ENCODE peak calls at places on chromosome 6, in nine cellular contexts. Q is mucosa of descending colon; T is BE2C; L is fibroblast of lung; B is stomach; M is H9; J is CD4-positive, alpha-beta memory T cell; H is HepG2; I is MM.1S. P is an unnamed sample.
A peak's percentile ranks its signal among the peaks of the same experiment; 100 is the strongest.

GRCh38 chr6:142184332-142184731 is 37.3 kb downstream of the VTA1 start:
- DNase-seq in Q (no peak), T (no peak), L (no peak), B (no peak), M (no peak), J (no peak), H (no peak), I (no peak), P (no peak)

GRCh38 chr6:161439093-161439492 is 165.2 kb upstream of the AGPAT4 start:
- DNase-seq in Q (no peak), T (peak; percentile 71), L (peak; percentile 97), B (no peak), M (no peak), J (no peak), H (no peak), I (no peak), P (no peak)

GRCh38 chr6:119672725-119673124 is 323.2 kb upstream of the MAN1A1 start:
- DNase-seq in Q (no peak), T (no peak), L (no peak), B (no peak), M (peak; percentile 25), J (no peak), H (no peak), I (no peak), P (peak; percentile 17)

GRCh38 chr6:27159725-27160124 is 87.8 kb upstream of the PRSS16 start:
- DNase-seq in Q (no peak), T (no peak), L (no peak), B (no peak), M (no peak), J (no peak), H (no peak), I (no peak), P (no peak)

GRCh38 chr6:30411515-30412207 is 66.7 kb downstream of the RPP21 start:
- DNase-seq in Q (no peak), T (peak; percentile 71), L (peak; percentile 30), B (peak; percentile 66), M (peak; percentile 88), J (peak; percentile 56), H (peak; percentile 52), I (peak; percentile 59), P (peak; percentile 57)

GRCh38 chr6:137829641-137830083 is 37.4 kb upstream of the TNFAIP3 start:
- DNase-seq in Q (no peak), T (no peak), L (peak; percentile 72), B (no peak), M (no peak), J (no peak), H (no peak), I (no peak), P (no peak)

GRCh38 chr6:109349419-109349987 is 32.8 kb downstream of the CD164 start:
- DNase-seq in Q (peak; percentile 60), T (peak; percentile 21), L (peak; percentile 67), B (peak; percentile 73), M (no peak), J (no peak), H (peak; percentile 23), I (no peak), P (peak; percentile 95)

GRCh38 chr6:162229093-162229492 is 498.5 kb downstream of the PRKN start:
- DNase-seq in Q (no peak), T (no peak), L (no peak), B (no peak), M (no peak), J (no peak), H (no peak), I (no peak), P (no peak)

GRCh38 chr6:7827142-7827541 is 83.4 kb downstream of the TXNDC5 start:
- DNase-seq in Q (no peak), T (no peak), L (peak; percentile 50), B (no peak), M (no peak), J (no peak), H (no peak), I (no peak), P (peak; percentile 53)

GRCh38 chr6:47478233-47479155 is 905 bp downstream of the CD2AP start:
- DNase-seq in Q (no peak), T (no peak), L (peak; percentile 36), B (no peak), M (no peak), J (no peak), H (peak; percentile 43), I (peak; percentile 36), P (peak; percentile 38)

GRCh38 chr6:142893088-142893487 is 51.9 kb downstream of the HIVEP2 start:
- DNase-seq in Q (no peak), T (no peak), L (peak; percentile 66), B (no peak), M (no peak), J (no peak), H (no peak), I (no peak), P (no peak)

GRCh38 chr6:42390228-42390934 is 61.3 kb downstream of the TRERF1 start:
- DNase-seq in Q (no peak), T (no peak), L (no peak), B (no peak), M (no peak), J (peak; percentile 79), H (no peak), I (no peak), P (no peak)

GRCh38 chr6:362924-363249 is 28.7 kb upstream of the IRF4 start:
- DNase-seq in Q (no peak), T (no peak), L (no peak), B (no peak), M (no peak), J (no peak), H (no peak), I (no peak), P (no peak)
- H3K9me3 ChIP-seq in Q (peaks cover 54% of the 10 kb centered on the region), T (peaks cover 4% of the 10 kb centered on the region), L (no peaks in the 10 kb centered on the region), B (peaks cover 10% of the 10 kb centered on the region), M (peaks cover 77% of the 10 kb centered on the region), J (no peaks in the 10 kb centered on the region), H (no peaks in the 10 kb centered on the region), I (no peaks in the 10 kb centered on the region), P (peaks cover 3% of the 10 kb centered on the region)

GRCh38 chr6:139370707-139371345 is 3.6 kb downstream of the CITED2 start:
- DNase-seq in Q (no peak), T (no peak), L (peak; percentile 7), B (no peak), M (no peak), J (no peak), H (no peak), I (no peak), P (no peak)

GRCh38 chr6:139372326-139373153 is 1.9 kb downstream of the CITED2 start:
- DNase-seq in Q (no peak), T (no peak), L (peak; percentile 24), B (no peak), M (no peak), J (peak; percentile 50), H (no peak), I (peak; percentile 31), P (peak; percentile 37)

GRCh38 chr6:139370047-139370706 is 4.3 kb downstream of the CITED2 start:
- DNase-seq in Q (no peak), T (no peak), L (peak; percentile 79), B (no peak), M (no peak), J (peak; percentile 6), H (peak; percentile 95), I (peak; percentile 59), P (peak; percentile 70)

GRCh38 chr6:139373154-139373927 is 1.1 kb downstream of the CITED2 start:
- DNase-seq in Q (peak; percentile 86), T (peak; percentile 76), L (peak; percentile 53), B (peak; percentile 75), M (peak; percentile 40), J (peak; percentile 79), H (peak; percentile 50), I (peak; percentile 63), P (peak; percentile 56)

GRCh38 chr6:139371421-139372253 is 2.8 kb downstream of the CITED2 start:
- DNase-seq in Q (no peak), T (no peak), L (peak; percentile 14), B (no peak), M (no peak), J (no peak), H (no peak), I (no peak), P (no peak)
- H3K4me1 ChIP-seq in Q (peaks cover 25% of the 10 kb centered on the region), T (peaks cover 4% of the 10 kb centered on the region), L (no peaks in the 10 kb centered on the region), B (peaks cover 58% of the 10 kb centered on the region), M (peaks cover 3% of the 10 kb centered on the region), J (peaks cover 47% of the 10 kb centered on the region), H (peaks cover 54% of the 10 kb centered on the region), I (peaks cover 31% of the 10 kb centered on the region), P (peaks cover 45% of the 10 kb centered on the region)

GRCh38 chr6:68144667-68145066 is 490.4 kb upstream of the ADGRB3 start:
- DNase-seq in Q (no peak), T (no peak), L (no peak), B (no peak), M (no peak), J (no peak), H (no peak), I (no peak), P (no peak)
- H3K9me3 ChIP-seq in Q (peaks cover 17% of the 10 kb centered on the region), T (no peaks in the 10 kb centered on the region), L (no peaks in the 10 kb centered on the region), B (no peaks in the 10 kb centered on the region), M (no peaks in the 10 kb centered on the region), J (no peaks in the 10 kb centered on the region), H (peaks cover 35% of the 10 kb centered on the region), I (no peaks in the 10 kb centered on the region), P (no peaks in the 10 kb centered on the region)

GRCh38 chr6:34063641-34064040 is 82.2 kb downstream of the GRM4 start:
- DNase-seq in Q (no peak), T (no peak), L (no peak), B (no peak), M (no peak), J (no peak), H (no peak), I (no peak), P (peak; percentile 11)

GRCh38 chr6:34061348-34061747 is 84.5 kb downstream of the GRM4 start:
- DNase-seq in Q (no peak), T (no peak), L (no peak), B (no peak), M (no peak), J (no peak), H (no peak), I (no peak), P (no peak)

GRCh38 chr6:34062156-34062555 is 83.7 kb downstream of the GRM4 start:
- DNase-seq in Q (no peak), T (no peak), L (no peak), B (no peak), M (no peak), J (no peak), H (no peak), I (no peak), P (no peak)

GRCh38 chr6:34064675-34065074 is 81.2 kb downstream of the GRM4 start:
- DNase-seq in Q (no peak), T (no peak), L (no peak), B (no peak), M (no peak), J (no peak), H (no peak), I (no peak), P (no peak)

DNA sequence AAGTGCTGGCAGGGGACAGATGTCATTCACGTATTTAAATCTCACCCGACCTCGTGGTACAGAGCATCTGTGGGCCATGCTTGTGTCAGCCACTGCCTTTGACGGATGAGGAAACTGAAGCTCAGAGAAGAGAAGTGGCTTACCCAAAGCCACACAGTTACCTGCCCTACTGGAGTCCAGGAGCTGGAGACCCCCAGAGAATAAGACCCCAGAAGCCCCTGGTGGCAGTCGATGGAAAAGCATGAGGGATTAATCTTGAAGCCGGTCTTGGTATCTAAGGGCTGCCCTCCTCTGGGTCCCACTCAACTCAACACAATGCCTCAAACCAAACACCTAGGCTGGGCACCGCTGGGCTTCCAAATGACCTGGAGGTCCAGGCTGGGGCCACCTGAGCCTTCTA is 83.1 kb downstream of the GRM4 start:
- DNase-seq in Q (no peak), T (no peak), L (no peak), B (no peak), M (no peak), J (no peak), H (no peak), I (no peak), P (no peak)
- H3K4me1 ChIP-seq in Q (no peaks in the 10 kb centered on the region), T (no peaks in the 10 kb centered on the region), L (no peaks in the 10 kb centered on the region), B (no peaks in the 10 kb centered on the region), M (no peaks in the 10 kb centered on the region), J (no peaks in the 10 kb centered on the region), H (no peaks in the 10 kb centered on the region), I (no peaks in the 10 kb centered on the region), P (no peaks in the 10 kb centered on the region)